ENCODE peak calls at places on chromosomes 12 and 14, in eight cellular contexts. X, V, W, B, Z, S, K and P are unnamed samples.

GRCh38 chr14:36450550-36450949 is 69.5 kb downstream of the NKX2-1 start:
- DNase-seq in X (no peak), V (peak; percentile 67), W (no peak), B (no peak), Z (peak; percentile 17), S (no peak), K (no peak), P (no peak)

GRCh38 chr12:40446385-40446784 is 221.6 kb downstream of the LRRK2 start:
- DNase-seq in X (peak; percentile 3), V (peak; percentile 52), W (no peak), B (no peak), Z (peak; percentile 13), S (peak; percentile 12), K (peak; percentile 24), P (peak; percentile 8)

GRCh38 chr12:47311011-47311410 is 231.3 kb upstream of the AMIGO2 start:
- DNase-seq in X (no peak), V (no peak), W (no peak), B (no peak), Z (no peak), S (no peak), K (no peak), P (no peak)

GRCh38 chr12:108616941-108617858 is 16.5 kb downstream of the SELPLG start:
- DNase-seq in X (no peak), V (no peak), W (no peak), B (peak; percentile 93), Z (no peak), S (no peak), K (no peak), P (peak; percentile 80)

GRCh38 chr12:46773537-46773936 is 52.3 kb downstream of the SLC38A4 start:
- DNase-seq in X (no peak), V (no peak), W (no peak), B (no peak), Z (no peak), S (no peak), K (no peak), P (no peak)

GRCh38 chr12:47744005-47744651 is 14.6 kb downstream of the RAPGEF3 start:
- DNase-seq in X (peak; percentile 75), V (peak; percentile 94), W (no peak), B (no peak), Z (peak; percentile 48), S (peak; percentile 25), K (peak; percentile 51), P (peak; percentile 25)

GRCh38 chr14:33315721-33316120 is 377.0 kb downstream of the NPAS3 start:
- DNase-seq in X (no peak), V (no peak), W (no peak), B (no peak), Z (no peak), S (no peak), K (no peak), P (no peak)

GRCh38 chr14:102516531-102517411 is 7.2 kb upstream of the ANKRD9 start:
- DNase-seq in X (no peak), V (peak; percentile 75), W (no peak), B (no peak), Z (peak; percentile 51), S (peak; percentile 44), K (peak; percentile 97), P (no peak)

GRCh38 chr12:38157933-38158401 is 158.6 kb upstream of the ALG10B start:
- DNase-seq in X (no peak), V (no peak), W (no peak), B (no peak), Z (no peak), S (no peak), K (no peak), P (no peak)

GRCh38 chr12:19223695-19224094 is 94.2 kb downstream of the PLEKHA5 start:
- DNase-seq in X (no peak), V (no peak), W (no peak), B (no peak), Z (no peak), S (no peak), K (no peak), P (no peak)

GRCh38 chr12:118355838-118356237 is 16.9 kb downstream of the TAOK3 start:
- DNase-seq in X (no peak), V (no peak), W (no peak), B (no peak), Z (no peak), S (no peak), K (no peak), P (no peak)

GRCh38 chr12:46506961-46507360 is 134.4 kb upstream of the SLC38A2 start:
- DNase-seq in X (no peak), V (no peak), W (no peak), B (no peak), Z (no peak), S (no peak), K (no peak), P (no peak)

GRCh38 chr14:74988131-74988530 is 14.6 kb upstream of the EIF2B2 start:
- DNase-seq in X (peak; percentile 45), V (no peak), W (no peak), B (no peak), Z (no peak), S (no peak), K (no peak), P (no peak)

GRCh38 chr12:54579696-54580333 is 8.6 kb downstream of the PPP1R1A start:
- DNase-seq in X (peak; percentile 55), V (peak; percentile 89), W (peak; percentile 80), B (no peak), Z (peak; percentile 84), S (peak; percentile 49), K (peak; percentile 79), P (peak; percentile 37)

GRCh38 chr12:100927825-100928224 is 133.2 kb downstream of the ANO4 start:
- DNase-seq in X (peak; percentile 19), V (no peak), W (no peak), B (no peak), Z (no peak), S (no peak), K (no peak), P (no peak)

DNA sequence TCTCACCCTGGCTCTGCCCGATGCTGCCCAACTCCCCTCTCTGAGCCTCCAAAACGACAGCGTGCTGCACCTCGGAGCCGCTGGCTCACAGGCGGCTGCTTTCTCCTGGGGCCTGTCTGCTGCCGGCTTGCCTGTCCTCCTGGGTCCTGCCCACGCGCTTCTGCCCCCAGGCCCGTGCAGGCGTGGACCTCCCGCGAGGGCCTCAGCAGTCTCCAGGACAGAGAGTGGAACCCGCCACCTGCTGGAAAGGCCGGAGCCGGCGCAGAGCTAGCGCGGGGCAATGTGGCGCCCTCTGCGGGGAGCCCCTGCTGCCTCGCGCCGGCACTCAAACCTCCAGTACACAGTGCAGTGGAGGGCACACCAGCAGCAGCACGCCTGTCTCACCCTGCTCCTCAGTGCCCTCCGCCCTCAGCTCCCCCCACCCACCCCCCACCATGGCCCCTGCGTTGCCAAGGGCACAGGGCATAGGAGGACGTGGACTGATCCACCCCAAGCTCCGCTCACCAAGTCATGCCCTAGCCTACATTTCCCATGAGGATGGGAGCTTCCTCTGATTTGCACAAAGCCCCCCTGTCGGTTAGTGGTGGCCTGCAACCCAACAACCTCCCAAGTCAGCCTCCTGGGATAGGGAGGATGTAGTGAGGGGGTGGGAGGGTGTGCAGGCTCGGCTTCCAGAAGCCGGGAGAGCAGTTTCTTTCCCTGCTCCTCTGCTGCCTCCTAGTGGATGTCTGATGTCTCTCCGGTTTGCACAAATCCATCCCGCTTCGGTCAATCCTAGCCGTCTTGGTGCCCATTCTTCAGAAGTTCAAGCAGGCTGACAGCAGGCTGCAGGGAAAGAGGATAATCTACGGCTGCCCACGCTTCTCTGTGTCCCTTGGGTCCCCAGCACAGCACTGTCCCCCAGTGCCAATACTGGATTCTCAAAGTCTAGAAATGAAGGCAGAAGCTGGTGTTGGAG is 25.2 kb downstream of the KRT8 start:
- DNase-seq in X (peak; percentile 86), V (peak; percentile 98), W (peak; percentile 77), B (no peak), Z (peak; percentile 90), S (peak; percentile 83), K (peak; percentile 88), P (peak; percentile 49)
- TF ChIP-seq POLR2AphosphoS5 in X (no peak), V (no peak), W (no peak), B (no peak), Z (no peak), S (no peak), K (no peak), P (no peak)

DNA sequence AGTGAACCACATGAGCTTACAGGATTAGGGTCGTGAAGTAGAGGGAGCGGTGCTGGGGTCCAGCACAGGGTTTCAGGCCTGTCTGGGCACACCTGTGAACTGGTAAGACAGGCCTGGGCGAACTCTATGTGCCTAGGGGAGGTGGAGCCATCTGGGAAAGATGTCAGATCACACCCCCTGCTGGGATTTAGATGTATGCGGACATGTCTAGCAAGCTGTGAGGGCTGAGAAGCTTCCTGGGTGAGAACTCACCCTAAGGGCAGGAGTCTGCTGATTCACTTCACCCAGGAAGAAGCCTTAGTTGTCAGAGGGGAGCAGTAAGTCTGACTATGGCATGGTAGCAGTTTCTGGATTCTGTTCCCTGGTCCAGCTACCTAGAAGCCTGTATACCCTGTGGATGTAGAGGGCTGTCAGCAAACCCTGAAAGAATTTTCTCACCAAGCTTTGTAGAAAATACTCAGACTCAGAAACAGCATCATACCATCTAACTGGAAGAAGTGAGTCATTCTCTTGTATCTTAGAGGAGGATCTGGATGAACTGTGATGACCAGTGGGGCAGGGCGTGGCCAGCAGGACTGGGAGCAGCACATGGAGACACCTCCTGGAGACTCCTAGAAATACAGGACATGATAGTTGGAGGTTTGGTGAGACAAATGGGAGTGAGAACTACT is 11.2 kb upstream of the PYGL start:
- DNase-seq in X (peak; percentile 95), V (peak; percentile 79), W (peak; percentile 75), B (no peak), Z (peak; percentile 87), S (peak; percentile 82), K (peak; percentile 75), P (peak; percentile 78)
- TF ChIP-seq REST in X (no peak), V (no peak), W (no peak), B (no peak), Z (no peak), S (no peak), K (no peak), P (no peak)

GRCh38 chr12:238736-239398 is 23.8 kb downstream of the SLC6A13 start:
- DNase-seq in X (no peak), V (no peak), W (no peak), B (no peak), Z (no peak), S (no peak), K (no peak), P (no peak)
- TF ChIP-seq POLR2AphosphoS5 in X (no peak), V (no peak), W (no peak), B (no peak), Z (no peak), S (no peak), K (no peak), P (no peak)

GRCh38 chr12:115912440-115912839 is 365.1 kb downstream of the MED13L start:
- DNase-seq in X (no peak), V (no peak), W (no peak), B (no peak), Z (no peak), S (no peak), K (no peak), P (no peak)

GRCh38 chr12:115911360-115911759 is 366.1 kb downstream of the MED13L start:
- DNase-seq in X (no peak), V (no peak), W (no peak), B (no peak), Z (no peak), S (no peak), K (no peak), P (no peak)

GRCh38 chr12:115914122-115914521 is 363.4 kb downstream of the MED13L start:
- DNase-seq in X (no peak), V (no peak), W (no peak), B (no peak), Z (no peak), S (no peak), K (no peak), P (no peak)

DNA sequence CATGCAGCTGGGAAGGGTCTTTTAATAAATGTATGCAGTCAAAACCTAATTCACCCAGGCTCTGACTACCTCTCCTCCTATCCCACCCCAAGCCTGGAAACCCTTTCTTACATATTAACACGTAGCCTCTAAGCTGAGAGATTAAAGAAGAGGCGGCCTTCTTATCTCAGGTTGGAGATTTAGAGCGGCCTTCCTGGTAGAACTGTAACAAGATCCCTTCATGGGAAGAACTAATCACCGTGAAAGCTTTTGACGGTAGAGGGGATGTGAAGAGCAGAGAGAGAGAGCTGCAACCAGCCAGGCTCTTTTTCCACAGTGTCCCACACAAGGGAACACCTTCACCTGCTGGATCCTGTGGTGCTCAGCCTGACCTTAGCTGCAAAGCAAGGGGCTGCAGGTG is 367.4 kb downstream of the MED13L start:
- DNase-seq in X (no peak), V (no peak), W (no peak), B (no peak), Z (no peak), S (no peak), K (no peak), P (no peak)
- TF ChIP-seq REST in X (no peak), V (no peak), W (no peak), B (no peak), Z (no peak), S (no peak), K (no peak), P (no peak)